ENCODE peak calls at places on chromosomes 11 and 22, in nine cellular contexts. E is endothelial cell of umbilical vein, S is Caco-2, O is psoas muscle, P is cardiac fibroblast, K is IMR-90, X is transverse colon, V is fibroblast of pulmonary artery, G is SK-N-SH. F is an unnamed sample.

GRCh38 chr11:112852141-112852853 is 108.9 kb upstream of the NCAM1 start:
- DNase-seq in K (no peak), V (peak), X (no peak), G (no peak), S (no peak), P (peak), E (no peak), O (no peak), F (peak)

GRCh38 chr22:46269564-46269963 is 1.8 kb downstream of the TTC38 start:
- DNase-seq in K (no peak), V (no peak), G (no peak), P (no peak), E (peak), S (no peak), O (no peak), X (no peak), F (no peak)

GRCh38 chr11:117023178-117023577 is 75.0 kb downstream of the SIK3 start:
- DNase-seq in O (no peak), V (no peak), S (no peak), K (no peak), G (no peak), X (no peak), E (no peak), P (no peak), F (no peak)

GRCh38 chr11:12285106-12285505 is 92.3 kb upstream of the PARVA start:
- DNase-seq in O (no peak), X (no peak), P (peak), G (no peak), E (peak), K (peak), S (no peak), V (peak), F (peak)

GRCh38 chr11:2462986-2463765 is 18.4 kb downstream of the KCNQ1 start:
- DNase-seq in E (no peak), S (peak), P (no peak), K (no peak), V (no peak), X (peak), G (no peak), O (no peak), F (no peak)

GRCh38 chr11:123483058-123483457 is 53.0 kb downstream of the GRAMD1B start:
- DNase-seq in S (no peak), O (no peak), G (no peak), V (peak), K (peak), X (no peak), P (peak), E (no peak), F (peak)

GRCh38 chr11:126547161-126547560 is 191.7 kb downstream of the ST3GAL4 start:
- DNase-seq in G (no peak), V (peak), X (no peak), P (peak), O (no peak), E (no peak), S (no peak), K (peak), F (peak)

GRCh38 chr11:44243633-44244343 is 66.2 kb downstream of the ALX4 start:
- DNase-seq in V (peak), O (no peak), E (peak), X (no peak), P (peak), S (peak), K (peak), G (no peak), F (peak)

GRCh38 chr11:12182650-12183511 is 72.5 kb downstream of the MICAL2 start:
- DNase-seq in O (peak), K (peak), S (peak), V (peak), E (peak), P (peak), X (no peak), G (no peak), F (peak)

GRCh38 chr22:37549704-37550059 is 10.6 kb upstream of the CDC42EP1 start:
- DNase-seq in S (no peak), V (peak), K (peak), X (no peak), G (peak), E (peak), P (peak), O (peak), F (peak)

GRCh38 chr11:24767411-24767810 is 270.6 kb downstream of the LUZP2 start:
- DNase-seq in S (no peak), O (no peak), K (no peak), E (no peak), P (no peak), G (no peak), X (no peak), V (no peak), F (no peak)

GRCh38 chr11:26849009-26849408 is 127.1 kb upstream of the SLC5A12 start:
- DNase-seq in K (no peak), S (no peak), X (no peak), P (peak), G (no peak), O (peak), V (no peak), E (no peak), F (no peak)

GRCh38 chr22:41934284-41935014 is 7.8 kb upstream of the TNFRSF13C start:
- DNase-seq in G (no peak), K (no peak), O (no peak), P (no peak), S (no peak), V (no peak), E (no peak), X (no peak), F (no peak)

GRCh38 chr11:74819400-74819799 is 70.8 kb downstream of the RNF169 start:
- DNase-seq in G (no peak), X (no peak), O (no peak), S (no peak), V (peak), E (peak), K (peak), P (peak), F (no peak)

GRCh38 chr11:74818283-74818946 is 69.8 kb downstream of the RNF169 start:
- DNase-seq in P (no peak), X (no peak), V (peak), O (no peak), S (no peak), K (no peak), E (peak), G (no peak), F (no peak)

GRCh38 chr11:74820763-74821162 is 72.1 kb downstream of the RNF169 start:
- DNase-seq in E (peak), G (no peak), K (peak), O (no peak), S (no peak), V (peak), X (no peak), P (peak), F (peak)

GRCh38 chr11:74816664-74817063 is 68.0 kb downstream of the RNF169 start:
- DNase-seq in K (no peak), V (no peak), O (no peak), G (no peak), S (no peak), P (no peak), X (no peak), E (no peak), F (no peak)

DNA sequence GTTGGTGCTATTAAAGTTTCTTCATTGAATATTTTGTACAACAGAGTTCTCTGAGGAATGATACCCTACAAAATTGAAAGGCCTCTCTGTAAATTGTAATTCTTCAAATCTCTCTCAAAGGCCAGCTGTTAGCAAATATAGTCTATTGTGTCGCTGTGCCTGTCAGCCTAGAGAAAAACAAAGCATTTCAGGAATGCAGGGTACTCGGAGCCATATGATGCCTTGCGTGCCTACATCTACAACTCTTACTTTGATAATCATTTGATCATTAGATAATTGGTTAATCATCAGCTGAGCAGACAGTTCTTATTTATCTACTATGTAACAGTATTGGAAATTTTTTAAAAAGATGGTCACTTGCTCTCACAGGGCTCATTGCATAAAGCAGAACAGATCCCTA is 67.3 kb downstream of the RNF169 start:
- DNase-seq in K (no peak), P (no peak), S (no peak), G (no peak), O (no peak), E (peak), V (peak), X (no peak), F (no peak)
- H3K4me3 ChIP-seq in K (no peak), P (no peak), S (no peak), G (no peak), O (no peak), E (no peak), V (no peak), X (no peak), F (no peak)

GRCh38 chr11:3944198-3944597 is 88.7 kb downstream of the STIM1 start:
- DNase-seq in G (no peak), V (no peak), P (peak), X (no peak), O (peak), S (no peak), E (no peak), K (no peak), F (no peak)

GRCh38 chr11:3942956-3943497 is 87.6 kb downstream of the STIM1 start:
- DNase-seq in O (no peak), S (no peak), K (no peak), P (peak), G (no peak), V (peak), X (no peak), E (peak), F (no peak)

GRCh38 chr11:3939211-3939610 is 83.7 kb downstream of the STIM1 start:
- DNase-seq in P (peak), X (no peak), K (peak), S (no peak), V (peak), E (no peak), O (no peak), G (no peak), F (peak)

GRCh38 chr11:3939651-3940190 is 84.3 kb downstream of the STIM1 start:
- DNase-seq in X (no peak), G (no peak), O (no peak), S (no peak), P (peak), E (no peak), V (peak), K (peak), F (peak)

DNA sequence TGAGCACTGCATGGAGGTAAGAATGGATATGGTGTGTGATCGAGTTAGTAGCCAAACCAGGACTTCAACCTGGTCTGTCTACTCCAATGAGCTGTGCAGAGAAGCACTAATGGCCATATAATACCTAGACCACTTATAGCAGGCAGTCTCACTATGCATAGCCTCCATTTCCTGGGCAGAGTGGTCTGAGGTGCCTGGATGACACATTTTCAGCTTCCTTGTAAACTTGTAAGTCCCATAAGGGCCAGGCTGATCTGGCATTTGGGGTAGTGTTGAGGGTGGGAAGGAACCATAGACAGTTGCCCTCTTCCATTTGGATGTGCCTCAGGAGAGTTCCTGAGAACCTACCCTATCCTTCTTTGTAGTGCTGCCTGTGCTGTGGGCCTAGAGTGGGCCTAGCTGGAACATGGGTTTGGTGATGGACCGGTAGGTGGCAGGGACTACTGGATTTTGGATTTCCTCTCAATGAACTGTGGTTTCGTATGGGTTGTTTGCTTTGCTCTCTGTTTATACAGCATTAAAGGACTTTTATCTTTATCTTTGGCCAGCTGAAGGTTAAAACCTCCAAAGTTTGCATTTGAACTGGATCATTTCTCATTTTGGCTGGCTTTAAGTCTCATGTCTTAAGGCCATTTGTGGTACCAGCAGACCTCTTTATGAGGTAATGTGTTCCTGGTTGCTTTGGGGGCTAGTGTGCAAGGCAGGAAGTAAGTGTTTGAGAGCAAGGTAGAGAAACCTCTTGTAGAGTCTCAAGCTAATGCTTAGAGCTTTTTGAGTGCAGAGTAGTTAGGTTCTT is 86.9 kb downstream of the STIM1 start:
- DNase-seq in P (no peak), K (no peak), E (no peak), G (no peak), V (no peak), S (no peak), X (no peak), O (no peak), F (no peak)
- TF ChIP-seq CTCF in P (no peak), K (no peak), E (no peak), G (no peak), V (no peak), S (no peak), X (no peak), O (no peak), F (no peak)

GRCh38 chr11:68704887-68705286 is 20.5 kb downstream of the GAL start:
- DNase-seq in V (no peak), O (no peak), K (no peak), G (no peak), E (no peak), S (no peak), P (no peak), X (no peak), F (peak)
- H3K4me3 ChIP-seq in V (no peak), O (no peak), K (no peak), G (no peak), E (no peak), S (no peak), P (no peak), X (no peak), F (no peak)

GRCh38 chr11:63769044-63769718 is 606 bp upstream of the ZFTA start:
- DNase-seq in V (peak), G (peak), K (no peak), O (peak), S (no peak), X (peak), E (peak), P (peak), F (peak)
- TF ChIP-seq CTCF in V (no peak), G (no peak), K (no peak), O (no peak), S (no peak), X (no peak), E (no peak), P (no peak), F (no peak)

GRCh38 chr11:66624450-66624849 is 8.0 kb downstream of the RBM14 start:
- DNase-seq in O (no peak), G (no peak), E (no peak), V (no peak), P (no peak), X (no peak), S (no peak), K (no peak), F (no peak)

GRCh38 chr11:66614073-66614472 is 2.4 kb upstream of the RBM14 start:
- DNase-seq in E (no peak), O (no peak), V (no peak), S (no peak), P (no peak), K (no peak), G (no peak), X (no peak), F (no peak)

GRCh38 chr11:66616379-66617147 is at the start of gene RBM14:
- DNase-seq in P (peak), V (peak), X (peak), G (peak), O (peak), S (peak), K (peak), E (peak), F (peak)

GRCh38 chr11:66617148-66617814 is 851 bp downstream of the RBM14 start:
- DNase-seq in G (no peak), E (no peak), K (no peak), O (peak), P (peak), S (no peak), V (peak), X (no peak), F (no peak)

DNA sequence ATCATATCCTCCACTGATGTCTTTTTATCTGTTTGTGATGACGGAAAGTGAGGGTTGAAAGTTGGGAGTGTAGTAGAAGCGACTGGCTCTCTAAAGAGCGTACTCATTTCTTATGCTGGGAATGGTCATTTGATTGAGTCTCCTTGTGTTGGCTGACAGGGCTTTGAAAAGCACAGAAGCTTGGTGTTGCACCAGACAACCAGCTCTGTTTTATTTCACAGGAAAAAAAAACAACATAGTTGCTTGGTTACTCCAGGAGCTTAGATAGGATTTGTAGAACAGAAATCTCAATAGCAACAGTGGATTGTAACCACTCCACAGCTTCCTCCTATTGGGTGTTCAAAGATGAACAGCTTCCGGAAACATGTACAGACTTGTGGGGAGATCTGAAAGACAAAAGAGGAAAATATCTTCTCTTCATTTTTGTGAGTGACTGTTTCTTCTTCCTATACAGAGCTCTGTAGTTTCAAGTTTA is 2.7 kb downstream of the RBM14 start:
- DNase-seq in X (no peak), P (peak), S (no peak), V (peak), O (no peak), G (no peak), E (peak), K (peak), F (peak)
- H3K4me3 ChIP-seq in X (peak), P (peak), S (no peak), V (peak), O (peak), G (peak), E (no peak), K (peak), F (peak)

GRCh38 chr11:86275493-86276370 is 26.3 kb upstream of the HIKESHI start:
- DNase-seq in E (no peak), S (no peak), K (no peak), G (no peak), X (no peak), O (no peak), P (no peak), V (no peak), F (no peak)
- TF ChIP-seq CTCF in E (no peak), S (no peak), K (no peak), G (peak), X (no peak), O (no peak), P (no peak), V (no peak), F (no peak)

GRCh38 chr22:40463727-40464126 is 93.3 kb downstream of the SGSM3 start:
- DNase-seq in O (no peak), E (no peak), P (no peak), K (no peak), X (no peak), V (no peak), G (no peak), S (no peak), F (no peak)

GRCh38 chr22:40463017-40463631 is 92.7 kb downstream of the SGSM3 start:
- DNase-seq in G (no peak), V (no peak), S (no peak), P (no peak), K (no peak), E (no peak), O (no peak), X (peak), F (no peak)

GRCh38 chr22:40469181-40469580 is 98.8 kb downstream of the SGSM3 start:
- DNase-seq in O (no peak), X (no peak), K (no peak), E (no peak), G (no peak), S (no peak), V (no peak), P (no peak), F (no peak)

GRCh38 chr22:40462195-40462988 is 92.0 kb downstream of the SGSM3 start:
- DNase-seq in P (no peak), X (no peak), E (no peak), O (no peak), V (no peak), K (no peak), S (no peak), G (no peak), F (no peak)

DNA sequence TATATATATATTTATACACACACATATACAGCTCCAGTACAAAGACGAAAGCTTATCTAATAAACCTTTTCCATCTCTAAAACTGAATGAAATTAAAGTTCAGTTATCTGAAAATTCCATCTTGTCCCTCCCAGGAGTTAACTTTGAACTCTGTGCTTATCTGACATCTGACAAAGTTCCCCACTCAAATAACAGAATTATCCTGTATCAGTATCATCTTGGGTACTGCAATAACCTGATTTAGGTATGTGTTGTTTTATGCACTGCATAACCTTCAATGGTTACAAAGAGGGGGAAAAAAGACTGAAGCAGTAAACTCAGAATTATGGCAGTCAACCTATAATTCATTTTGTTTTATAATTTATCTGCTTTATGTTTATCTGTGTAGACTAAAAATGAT is 96.6 kb downstream of the SGSM3 start:
- DNase-seq in X (no peak), P (no peak), K (no peak), S (no peak), O (no peak), V (no peak), E (no peak), G (no peak), F (no peak)
- H3K4me3 ChIP-seq in X (no peak), P (no peak), K (no peak), S (no peak), O (no peak), V (no peak), E (no peak), G (no peak), F (no peak)

F was measured in astrocyte of the spinal cord.